ENCODE peak calls at places on chromosomes 1 and 21, in nine cellular contexts. M is mucosa of descending colon, G is Peyer's patch, K is PC-3, X is HFF-Myc, B is LNCaP clone FGC, N is fibroblast of the aortic adventitia, D is neural crest cell, I is nephron progenitor cell. P is an unnamed sample.

GRCh38 chr1:8443558-8444194 is 125.8 kb downstream of the SLC45A1 start:
- DNase-seq in M (no peak), G (no peak), K (peak; percentile 40), X (no peak), B (no peak), N (peak; percentile 73), D (no peak), I (no peak), P (no peak)

GRCh38 chr21:19440792-19441494 is 1037.4 kb upstream of the TMPRSS15 start:
- DNase-seq in M (no peak), G (no peak), K (no peak), X (no peak), B (no peak), N (no peak), D (no peak), I (no peak), P (no peak)

GRCh38 chr1:203534526-203534925 is 40.6 kb downstream of the OPTC start:
- DNase-seq in M (no peak), G (no peak), K (peak; percentile 99), X (peak; percentile 58), B (no peak), N (peak; percentile 99), D (no peak), I (no peak), P (peak; percentile 98)

GRCh38 chr1:226223786-226224244 is 351 bp downstream of the MIXL1 start:
- DNase-seq in M (peak; percentile 60), G (peak; percentile 63), K (no peak), X (no peak), B (no peak), N (no peak), D (peak; percentile 23), I (peak; percentile 62), P (no peak)

GRCh38 chr1:157170677-157171515 is 32.7 kb upstream of the ETV3 start:
- DNase-seq in M (peak; percentile 65), G (peak; percentile 74), K (peak; percentile 69), X (no peak), B (no peak), N (no peak), D (peak; percentile 69), I (peak; percentile 76), P (peak; percentile 5)

GRCh38 chr1:180229483-180230415 is at the start of gene LHX4:
- DNase-seq in M (peak; percentile 50), G (no peak), K (peak; percentile 34), X (no peak), B (no peak), N (no peak), D (peak; percentile 46), I (peak; percentile 73), P (no peak)

GRCh38 chr1:233211595-233211994 is 83.9 kb downstream of the PCNX2 start:
- DNase-seq in M (no peak), G (no peak), K (peak; percentile 14), X (no peak), B (no peak), N (no peak), D (no peak), I (no peak), P (peak; percentile 28)

GRCh38 chr1:200079576-200079975 is 52.1 kb downstream of the NR5A2 start:
- DNase-seq in M (no peak), G (no peak), K (no peak), X (no peak), B (no peak), N (no peak), D (no peak), I (no peak), P (no peak)

GRCh38 chr21:38654580-38654979 is 151.1 kb upstream of the ETS2 start:
- DNase-seq in M (no peak), G (no peak), K (no peak), X (no peak), B (no peak), N (no peak), D (no peak), I (no peak), P (no peak)

GRCh38 chr1:1599030-1599916 is 662 bp downstream of the FNDC10 start:
- DNase-seq in M (no peak), G (peak; percentile 45), K (peak; percentile 36), X (no peak), B (no peak), N (peak; percentile 30), D (no peak), I (peak; percentile 58), P (no peak)

GRCh38 chr1:24605534-24606295 is 37.4 kb upstream of the SRRM1 start:
- DNase-seq in M (no peak), G (no peak), K (no peak), X (no peak), B (no peak), N (no peak), D (no peak), I (no peak), P (no peak)

GRCh38 chr1:32336963-32337675 is 1.1 kb upstream of the MARCKSL1 start:
- DNase-seq in M (peak; percentile 54), G (peak; percentile 85), K (peak; percentile 40), X (no peak), B (no peak), N (peak; percentile 25), D (no peak), I (no peak), P (no peak)

GRCh38 chr1:201511925-201512539 is 5.1 kb upstream of the CSRP1 start:
- DNase-seq in M (peak; percentile 54), G (no peak), K (peak; percentile 16), X (no peak), B (peak; percentile 94), N (no peak), D (no peak), I (peak; percentile 56), P (no peak)

GRCh38 chr1:28581531-28582247 is 10.4 kb upstream of the RAB42 start:
- DNase-seq in M (peak; percentile 96), G (peak; percentile 98), K (peak; percentile 95), X (peak; percentile 84), B (peak; percentile 86), N (peak; percentile 95), D (peak; percentile 98), I (peak; percentile 95), P (peak; percentile 95)
- TF ChIP-seq CTCF in M (no peak), G (no peak), K (peak; percentile 7), X (no peak), B (no peak), N (no peak), D (peak; percentile 11), I (no peak), P (peak; percentile 28)

DNA sequence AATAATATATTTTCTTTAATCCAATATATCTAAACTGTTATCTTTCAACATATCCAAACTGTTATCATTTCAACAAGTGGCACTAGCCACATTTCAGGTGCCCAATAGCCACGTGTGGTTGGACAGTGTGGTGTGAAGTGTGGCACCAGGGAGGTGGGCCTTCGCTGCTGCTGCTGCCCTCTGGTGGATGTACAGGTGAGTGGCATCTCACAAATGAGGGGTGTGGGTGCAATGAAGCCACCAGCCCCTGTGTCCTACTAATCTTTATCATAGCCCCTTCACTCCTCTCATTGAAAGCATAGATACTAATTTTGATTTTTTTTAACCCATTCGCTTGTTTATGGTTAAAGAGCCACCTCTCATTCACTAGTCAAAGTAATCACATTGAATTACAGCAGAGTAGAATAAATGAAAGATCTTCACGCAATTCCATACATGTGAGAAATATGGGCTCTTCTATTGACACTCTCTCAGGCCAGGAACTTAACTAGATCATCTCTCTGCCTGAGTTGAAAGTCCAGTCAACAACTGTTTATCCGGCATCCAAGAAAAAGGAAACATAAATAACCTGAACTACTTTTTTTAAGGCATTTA is 499.2 kb downstream of the OMA1 start:
- DNase-seq in M (peak; percentile 27), G (peak; percentile 66), K (peak; percentile 14), X (no peak), B (no peak), N (no peak), D (peak; percentile 43), I (peak; percentile 51), P (no peak)
- TF ChIP-seq CTCF in M (peak; percentile 55), G (no peak), K (peak; percentile 62), X (peak; percentile 84), B (peak; percentile 83), N (peak; percentile 57), D (peak; percentile 82), I (peak; percentile 74), P (peak; percentile 79)

DNA sequence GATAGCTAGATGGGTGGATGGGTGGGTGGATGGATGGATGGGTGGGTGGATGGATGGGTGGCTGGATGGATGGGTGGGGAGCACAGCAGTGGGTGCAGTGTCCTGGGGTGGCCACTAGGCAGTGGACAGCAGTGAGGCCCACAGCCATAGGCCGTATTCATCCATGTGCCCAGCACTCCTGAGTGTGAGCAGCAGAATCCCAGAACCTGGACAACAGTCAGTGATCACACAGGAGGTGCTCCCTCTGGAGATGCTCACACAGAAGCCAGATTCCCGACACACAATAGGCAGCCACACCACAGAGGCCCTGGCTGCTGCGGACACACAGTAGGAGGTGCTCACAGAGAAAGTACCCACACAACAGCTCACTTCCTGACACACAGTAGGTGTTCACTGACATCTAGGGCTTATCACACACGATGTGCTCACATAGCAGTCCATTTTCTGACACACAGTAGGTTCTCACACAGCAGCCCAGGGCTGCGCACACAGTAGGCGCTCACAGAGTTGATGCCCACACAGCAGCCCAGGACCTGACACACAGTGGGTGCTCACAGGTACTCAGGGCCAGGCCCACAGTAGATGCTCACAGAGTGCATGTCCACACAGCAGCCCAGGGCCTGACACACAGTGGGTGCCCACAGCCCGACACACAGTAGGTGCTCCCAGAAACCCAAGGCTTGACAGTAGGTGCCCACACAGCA is 64.0 kb downstream of the RAP1GAP start:
- DNase-seq in M (no peak), G (no peak), K (no peak), X (no peak), B (no peak), N (no peak), D (no peak), I (no peak), P (no peak)
- TF ChIP-seq CTCF in M (no peak), G (no peak), K (no peak), X (no peak), B (no peak), N (no peak), D (no peak), I (no peak), P (peak; percentile 30)

GRCh38 chr21:44013380-44014088 is 1.4 kb downstream of the TRAPPC10 start:
- DNase-seq in M (no peak), G (peak; percentile 51), K (peak; percentile 25), X (no peak), B (no peak), N (peak; percentile 14), D (no peak), I (no peak), P (no peak)

GRCh38 chr21:44011774-44012473 is at the start of gene TRAPPC10:
- DNase-seq in M (peak; percentile 91), G (peak; percentile 92), K (peak; percentile 92), X (no peak), B (peak; percentile 35), N (peak; percentile 73), D (peak; percentile 68), I (peak; percentile 84), P (peak; percentile 72)

GRCh38 chr21:44011123-44011773 is 861 bp upstream of the TRAPPC10 start:
- DNase-seq in M (no peak), G (no peak), K (no peak), X (no peak), B (no peak), N (no peak), D (no peak), I (peak; percentile 51), P (no peak)

GRCh38 chr21:44010429-44010828 is 1.7 kb upstream of the TRAPPC10 start:
- DNase-seq in M (no peak), G (no peak), K (no peak), X (no peak), B (no peak), N (no peak), D (no peak), I (peak; percentile 30), P (no peak)

GRCh38 chr21:44012474-44013379 is 618 bp downstream of the TRAPPC10 start:
- DNase-seq in M (peak; percentile 89), G (peak; percentile 91), K (peak; percentile 32), X (no peak), B (no peak), N (peak; percentile 23), D (peak; percentile 41), I (peak; percentile 77), P (no peak)
- TF ChIP-seq CTCF in M (no peak), G (no peak), K (peak; percentile 17), X (no peak), B (peak; percentile 34), N (no peak), D (peak; percentile 40), I (no peak), P (peak; percentile 40)